ENCODE peak calls at places on chromosomes 3 and 15, in six cellular contexts. Q is A673, A is OCI-LY7, N is GM20000, Z is fibroblast of villous mesenchyme, Y is tibial artery. C is an unnamed sample.

GRCh38 chr3:85161544-85161943 is 202.8 kb downstream of the CADM2 start:
- DNase-seq in N (no peak), Q (no peak), Y (no peak), A (no peak), Z (no peak), C (no peak)

GRCh38 chr3:128309026-128309425 is 155.7 kb downstream of the EEFSEC start:
- DNase-seq in Z (no peak), Y (no peak), N (no peak), A (no peak), Q (no peak), C (no peak)

GRCh38 chr15:89177633-89178306 is 43.6 kb downstream of the RLBP1 start:
- DNase-seq in N (peak), Q (peak), Y (peak), A (peak), Z (peak), C (peak)

GRCh38 chr3:57078366-57079220 is 18.1 kb downstream of the SPATA12 start:
- DNase-seq in Q (peak), Z (peak), A (peak), N (peak), Y (peak), C (peak)

GRCh38 chr3:131543714-131544113 is 40.9 kb upstream of the MRPL3 start:
- DNase-seq in Y (peak), A (no peak), Z (peak), Q (peak), N (no peak), C (peak)

GRCh38 chr3:13572926-13573623 is 24.1 kb downstream of the FBLN2 start:
- DNase-seq in N (no peak), Q (no peak), Z (no peak), A (no peak), Y (no peak), C (no peak)

GRCh38 chr15:41332788-41333527 is at the start of gene NUSAP1:
- DNase-seq in Z (peak), N (peak), Y (no peak), A (peak), Q (no peak), C (no peak)

GRCh38 chr15:26260517-26261133 is 397.5 kb upstream of the ATP10A start:
- DNase-seq in A (peak), Z (no peak), Y (no peak), Q (peak), N (no peak), C (peak)

GRCh38 chr3:195212033-195212748 is 58.8 kb downstream of the XXYLT1 start:
- DNase-seq in Q (no peak), Z (no peak), Y (no peak), N (no peak), A (no peak), C (no peak)

GRCh38 chr3:27943106-27943505 is 221.0 kb upstream of the EOMES start:
- DNase-seq in A (no peak), Q (peak), Y (no peak), N (peak), Z (no peak), C (peak)

GRCh38 chr3:42753757-42754156 is 19.3 kb downstream of the CCDC13 start:
- DNase-seq in A (no peak), Z (no peak), Q (no peak), N (no peak), Y (peak), C (no peak)

GRCh38 chr3:7651213-7651612 is 790.3 kb downstream of the GRM7 start:
- DNase-seq in Q (no peak), A (no peak), Y (no peak), N (no peak), Z (no peak), C (no peak)

GRCh38 chr3:31014317-31015040 is 120.0 kb upstream of the GADL1 start:
- DNase-seq in Q (no peak), N (no peak), Z (no peak), A (no peak), Y (no peak), C (peak)

GRCh38 chr15:30918366-30918765 is 14.7 kb downstream of the FAN1 start:
- DNase-seq in Y (no peak), N (no peak), Q (no peak), Z (no peak), A (no peak), C (no peak)

GRCh38 chr3:188358787-188359493 is 205.0 kb downstream of the LPP start:
- DNase-seq in Q (no peak), A (peak), Z (no peak), Y (no peak), N (no peak), C (no peak)

GRCh38 chr3:124593442-124593829 is 136.8 kb upstream of the UMPS start:
- DNase-seq in Z (no peak), Q (no peak), Y (no peak), A (no peak), N (no peak), C (no peak)

GRCh38 chr3:137866933-137867332 is 102.8 kb downstream of the SOX14 start:
- DNase-seq in Y (no peak), Q (no peak), Z (no peak), N (no peak), A (no peak), C (no peak)

GRCh38 chr3:17553080-17553479 is 189.4 kb downstream of the TBC1D5 start:
- DNase-seq in N (no peak), A (no peak), Q (no peak), Y (no peak), Z (peak), C (peak)

GRCh38 chr3:174619244-174619643 is 239.9 kb upstream of the NAALADL2 start:
- DNase-seq in Z (no peak), A (no peak), Y (no peak), Q (no peak), N (no peak), C (no peak)

GRCh38 chr3:150348500-150348899 is 59.6 kb upstream of the TSC22D2 start:
- DNase-seq in Y (no peak), Z (peak), A (no peak), Q (peak), N (no peak), C (peak)

GRCh38 chr3:33490641-33491241 is 50.5 kb upstream of the UBP1 start:
- DNase-seq in Q (peak), Y (no peak), A (peak), Z (no peak), N (no peak), C (no peak)

GRCh38 chr3:10855871-10856662 is 40.0 kb downstream of the SLC6A11 start:
- DNase-seq in N (no peak), Z (no peak), Q (no peak), A (no peak), Y (no peak), C (no peak)

GRCh38 chr3:194142156-194142910 is 6.4 kb downstream of the HES1 start:
- DNase-seq in N (no peak), Z (peak), Q (no peak), A (no peak), Y (peak), C (peak)

GRCh38 chr3:122299222-122299621 is 25.8 kb upstream of the CSTA start:
- DNase-seq in Z (no peak), Y (no peak), A (no peak), Q (no peak), N (no peak), C (no peak)

GRCh38 chr3:122295286-122295685 is 29.8 kb upstream of the CSTA start:
- DNase-seq in N (no peak), Y (no peak), Q (no peak), Z (no peak), A (no peak), C (no peak)

GRCh38 chr3:122301063-122301462 is 24.0 kb upstream of the CSTA start:
- DNase-seq in N (peak), A (peak), Y (no peak), Q (no peak), Z (no peak), C (no peak)

GRCh38 chr3:122298239-122298638 is 26.8 kb upstream of the CSTA start:
- DNase-seq in A (no peak), Y (no peak), Z (no peak), Q (no peak), N (peak), C (no peak)

DNA sequence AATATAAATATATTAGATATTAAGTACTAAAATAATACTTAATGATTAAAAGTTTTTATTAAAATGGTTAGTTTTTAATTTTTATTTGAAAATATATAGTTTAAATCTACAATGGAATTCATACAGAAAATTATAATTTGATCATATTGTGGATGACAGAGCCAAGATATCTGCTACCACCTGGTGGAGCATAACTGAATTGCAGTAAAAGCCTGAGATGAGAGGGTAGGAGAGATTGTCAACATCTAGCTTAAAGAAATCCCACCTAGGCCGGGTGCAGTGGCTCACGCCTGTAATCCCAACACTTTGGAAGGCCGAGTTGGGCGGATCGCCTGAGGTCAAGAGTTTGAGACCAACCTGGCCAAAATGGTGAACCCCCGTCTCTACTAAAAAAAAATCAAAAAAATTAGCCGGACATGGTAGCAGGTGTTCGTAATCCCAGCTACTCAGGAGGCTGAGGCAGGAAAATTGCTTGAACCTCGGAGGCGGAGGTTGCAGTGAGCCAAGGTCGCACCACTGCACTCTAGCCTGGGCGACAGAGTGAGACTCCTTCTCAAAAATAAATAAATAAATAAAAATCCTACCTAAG is 25.1 kb upstream of the CSTA start:
- DNase-seq in Y (no peak), Z (peak), Q (peak), A (peak), N (no peak), C (peak)
- TF ChIP-seq CTCF in Y (no peak), Z (peak), Q (peak), A (peak), N (peak), C (peak)

GRCh38 chr15:99981223-99981647 is 248.0 kb upstream of the LYSMD4 start:
- DNase-seq in Q (no peak), N (no peak), Z (no peak), Y (no peak), A (no peak), C (no peak)
- TF ChIP-seq CTCF in Q (peak), N (no peak), Z (no peak), Y (no peak), A (peak), C (no peak)

GRCh38 chr15:77775373-77775772 is 142.7 kb upstream of the LINGO1 start:
- DNase-seq in A (no peak), Z (no peak), Y (no peak), N (no peak), Q (no peak), C (no peak)
- TF ChIP-seq CTCF in A (no peak), Z (no peak), Y (no peak), N (no peak), Q (no peak), C (no peak)

GRCh38 chr15:96477227-96477626 is 146.7 kb downstream of the NR2F2 start:
- DNase-seq in Q (no peak), Z (no peak), A (no peak), Y (no peak), N (no peak), C (no peak)
- TF ChIP-seq CTCF in Q (no peak), Z (no peak), A (no peak), Y (no peak), N (no peak), C (no peak)

GRCh38 chr15:90932660-90932991 is 277 bp upstream of the HDDC3 start:
- DNase-seq in Z (no peak), Y (no peak), N (no peak), Q (no peak), A (no peak), C (no peak)
- TF ChIP-seq CTCF in Z (no peak), Y (no peak), N (no peak), Q (no peak), A (peak), C (no peak)

GRCh38 chr15:51917493-51917892 is 54.1 kb downstream of the LEO1 start:
- DNase-seq in A (peak), Z (peak), N (no peak), Y (no peak), Q (peak), C (peak)
- TF ChIP-seq CTCF in A (peak), Z (peak), N (no peak), Y (no peak), Q (peak), C (peak)